ENCODE peak calls at places on chromosomes 13 and 19, in six cellular contexts. I, Y, R, V, O and W are unnamed samples.

GRCh38 chr19:9847087-9847671 is 12.1 kb downstream of the PIN1 start:
- DNase-seq in V (peak), O (no peak), Y (peak), R (peak), I (no peak), W (no peak)

GRCh38 chr13:30026093-30026492 is 175.7 kb upstream of the UBL3 start:
- DNase-seq in Y (no peak), V (no peak), I (no peak), O (no peak), R (peak), W (no peak)

GRCh38 chr13:103098535-103098934 is 32.3 kb upstream of the SLC10A2 start:
- DNase-seq in R (no peak), Y (no peak), O (no peak), V (no peak), I (no peak), W (no peak)

GRCh38 chr13:103067751-103068563 is 1.7 kb upstream of the SLC10A2 start:
- DNase-seq in R (peak), I (no peak), V (no peak), Y (no peak), O (peak), W (no peak)

GRCh38 chr13:100881291-100881864 is 206.8 kb upstream of the TMTC4 start:
- DNase-seq in O (no peak), I (no peak), Y (no peak), R (no peak), V (no peak), W (no peak)

GRCh38 chr19:47487551-47488515 is 3.8 kb upstream of the KPTN start:
- DNase-seq in I (no peak), R (no peak), V (no peak), Y (no peak), O (peak), W (no peak)

GRCh38 chr19:40802300-40803169 is 3.5 kb downstream of the EGLN2 start:
- DNase-seq in R (no peak), Y (peak), I (no peak), V (no peak), O (no peak), W (no peak)

GRCh38 chr13:113548171-113548641 is 36.3 kb upstream of the TFDP1 start:
- DNase-seq in V (no peak), O (no peak), I (no peak), Y (no peak), R (no peak), W (no peak)

GRCh38 chr13:22800726-22801401 is 379.9 kb upstream of the SGCG start:
- DNase-seq in I (peak), O (no peak), R (peak), V (no peak), Y (peak), W (no peak)

GRCh38 chr13:59877933-59878332 is 285.8 kb downstream of the DIAPH3 start:
- DNase-seq in O (no peak), Y (no peak), V (no peak), R (no peak), I (no peak), W (peak)

GRCh38 chr13:101941095-101941777 is 460.6 kb downstream of the FGF14 start:
- DNase-seq in R (peak), Y (no peak), V (no peak), O (no peak), I (no peak), W (no peak)

GRCh38 chr13:92103673-92104296 is 705.4 kb downstream of the GPC5 start:
- DNase-seq in I (no peak), Y (no peak), O (no peak), R (peak), V (no peak), W (peak)

GRCh38 chr19:7113233-7113632 is 43.7 kb downstream of the ZNF557 start:
- DNase-seq in O (no peak), V (no peak), R (no peak), I (no peak), Y (no peak), W (no peak)

GRCh38 chr19:5703819-5704818 is 14.0 kb downstream of the RPL36 start:
- DNase-seq in V (no peak), Y (no peak), R (no peak), O (no peak), I (no peak), W (no peak)